ENCODE peak calls at places on chromosomes 1 and 21, in five cellular contexts. K is K562, F is GM12878, R is GM12891, I is H1. A is an unnamed sample.

GRCh38 chr1:93518516-93518915 is 70.6 kb downstream of the FNBP1L start:
- DNase-seq in I (no peak), K (no peak), F (no peak), R (no peak), A (no peak)

GRCh38 chr1:12539705-12540579 is 78.1 kb downstream of the DHRS3 start:
- DNase-seq in F (no peak), R (no peak), I (peak), K (no peak), A (no peak)

GRCh38 chr1:61080408-61081134 is 1.8 kb upstream of the NFIA start:
- DNase-seq in I (no peak), R (no peak), K (no peak), F (no peak), A (no peak)

GRCh38 chr1:113320972-113321680 is 69.2 kb upstream of the MAGI3 start:
- DNase-seq in F (no peak), I (no peak), R (no peak), K (no peak), A (no peak)

GRCh38 chr1:212247179-212247721 is 38.0 kb upstream of the PPP2R5A start:
- DNase-seq in R (no peak), F (no peak), K (peak), I (no peak), A (no peak)

GRCh38 chr1:214638474-214638807 is 35.4 kb downstream of the CENPF start:
- DNase-seq in K (no peak), F (no peak), I (no peak), R (no peak), A (no peak)

GRCh38 chr1:119008483-119009299 is 20.5 kb upstream of the TBX15 start:
- DNase-seq in I (peak), F (peak), R (no peak), K (peak), A (no peak)

GRCh38 chr1:109623601-109624161 is 4.0 kb downstream of the AMPD2 start:
- DNase-seq in F (no peak), R (no peak), K (no peak), I (peak), A (no peak)

GRCh38 chr1:10941891-10942541 is 70.4 kb upstream of the TARDBP start:
- DNase-seq in I (peak), K (peak), F (no peak), R (peak), A (peak)

GRCh38 chr1:3630161-3630611 is 5.4 kb downstream of the TPRG1L start:
- DNase-seq in F (no peak), K (no peak), R (no peak), I (no peak), A (no peak)

GRCh38 chr1:93114403-93114802 is 35.3 kb downstream of the MTF2 start:
- DNase-seq in K (no peak), F (no peak), R (no peak), I (no peak), A (no peak)

GRCh38 chr1:204696606-204697005 is 11.1 kb upstream of the LRRN2 start:
- DNase-seq in R (no peak), I (no peak), K (no peak), F (no peak), A (no peak)

GRCh38 chr1:232012773-232013386 is 386.3 kb downstream of the DISC1 start:
- DNase-seq in K (no peak), F (no peak), R (no peak), I (no peak), A (no peak)

GRCh38 chr1:164587617-164588367 is 28.8 kb downstream of the PBX1 start:
- DNase-seq in I (no peak), F (no peak), R (no peak), K (no peak), A (no peak)

GRCh38 chr1:206686486-206687249 is 2.0 kb downstream of the MAPKAPK2 start:
- DNase-seq in K (no peak), F (no peak), I (no peak), R (peak), A (peak)

GRCh38 chr1:153192697-153193096 is 10.5 kb upstream of the LELP1 start:
- DNase-seq in F (no peak), K (peak), R (no peak), I (peak), A (no peak)

GRCh38 chr21:14943636-14944035 is 121.2 kb downstream of the NRIP1 start:
- DNase-seq in K (no peak), F (no peak), R (no peak), I (no peak), A (no peak)

GRCh38 chr1:169110691-169111447 is 4.4 kb downstream of the ATP1B1 start:
- DNase-seq in K (no peak), I (no peak), R (no peak), F (no peak), A (no peak)

GRCh38 chr1:7680791-7681165 is 90.3 kb upstream of the VAMP3 start:
- DNase-seq in K (no peak), F (no peak), I (peak), R (no peak), A (no peak)

GRCh38 chr1:150257624-150258274 is at the start of gene CA14:
- DNase-seq in R (no peak), I (peak), F (no peak), K (no peak), A (no peak)

GRCh38 chr1:44050261-44050660 is 19.0 kb upstream of the SLC6A9 start:
- DNase-seq in R (no peak), K (no peak), I (no peak), F (no peak), A (no peak)

GRCh38 chr1:193763313-193763712 is 576.9 kb upstream of the B3GALT2 start:
- DNase-seq in R (no peak), I (no peak), K (no peak), F (no peak), A (no peak)

GRCh38 chr1:203522237-203522636 is 28.3 kb downstream of the OPTC start:
- DNase-seq in R (no peak), F (no peak), K (no peak), I (peak), A (no peak)

GRCh38 chr1:10682449-10683365 is 113.7 kb downstream of the CASZ1 start:
- DNase-seq in K (no peak), F (no peak), R (no peak), I (no peak), A (no peak)

GRCh38 chr1:9413143-9413876 is 120.6 kb downstream of the SPSB1 start:
- DNase-seq in R (peak), K (no peak), F (peak), I (peak), A (peak)

GRCh38 chr1:62725255-62725654 is 37.1 kb upstream of the DOCK7 start:
- DNase-seq in R (no peak), K (no peak), F (peak), I (no peak), A (no peak)

GRCh38 chr1:230351516-230351915 is 74.6 kb downstream of the PGBD5 start:
- DNase-seq in F (no peak), K (no peak), R (no peak), I (no peak), A (no peak)

GRCh38 chr1:234542211-234542850 is 63.4 kb upstream of the TARBP1 start:
- DNase-seq in F (no peak), K (no peak), I (no peak), R (no peak), A (no peak)

GRCh38 chr21:41560701-41561158 is 52.8 kb upstream of the TMPRSS2 start:
- DNase-seq in R (no peak), I (no peak), F (no peak), K (no peak), A (no peak)
- TF ChIP-seq POLR2A in R (no peak), I (no peak), F (no peak), K (no peak), A (no peak)

DNA sequence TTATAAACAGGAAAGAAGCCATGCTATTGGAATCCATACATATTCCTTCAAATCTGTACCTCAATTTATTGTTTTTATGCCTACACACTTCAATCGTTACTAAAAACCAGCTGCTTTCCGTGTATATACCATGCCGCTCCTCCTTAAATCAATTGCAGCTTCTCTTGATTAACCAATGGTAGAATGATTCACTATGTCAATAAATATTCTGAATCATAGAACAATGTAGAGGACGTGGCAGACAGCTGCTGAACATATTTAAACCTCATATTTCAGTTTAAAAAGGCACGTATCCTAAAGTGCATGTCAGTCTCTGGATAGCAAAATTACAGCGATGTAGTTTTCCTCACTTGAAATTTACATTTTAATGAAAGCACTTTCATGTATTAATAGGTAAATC is 100.4 kb downstream of the MRPL39 start:
- DNase-seq in K (no peak), I (no peak), F (no peak), R (no peak), A (no peak)
- TF ChIP-seq TAF1 in K (no peak), I (no peak), F (no peak), R (no peak), A (no peak)

GRCh38 chr1:226784081-226785049 is 45.3 kb upstream of the ITPKB start:
- DNase-seq in F (no peak), I (no peak), R (no peak), K (no peak), A (no peak)
- TF ChIP-seq POLR2AphosphoS5 in F (no peak), I (no peak), R (no peak), K (no peak), A (no peak)

GRCh38 chr21:45981154-45981606 is 390 bp upstream of the COL6A1 start:
- DNase-seq in K (peak), R (peak), F (no peak), I (peak), A (peak)
- TF ChIP-seq POLR2A in K (no peak), R (no peak), F (no peak), I (no peak), A (no peak)

DNA sequence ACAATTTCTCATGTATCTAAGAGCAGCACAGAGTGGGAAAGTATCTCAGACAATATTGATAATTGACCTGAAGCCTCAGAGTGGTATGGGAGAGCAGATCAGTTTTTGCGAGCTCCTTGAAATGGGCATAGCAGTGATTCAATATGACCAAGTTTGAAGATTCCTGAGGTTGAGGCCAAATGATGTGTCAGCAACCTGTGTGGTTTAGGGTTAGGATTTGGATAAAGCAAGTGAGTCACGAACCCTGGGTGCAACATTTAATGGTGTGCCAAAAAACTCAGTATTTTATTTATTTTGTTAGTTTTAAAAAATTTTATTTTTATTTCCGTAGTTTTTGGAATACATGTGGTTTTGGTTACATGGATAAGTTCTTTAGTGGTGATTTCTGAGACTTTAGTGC is 92.5 kb upstream of the C21orf91 start:
- DNase-seq in R (no peak), I (no peak), F (no peak), K (no peak), A (no peak)
- TF ChIP-seq TAF1 in R (no peak), I (no peak), F (no peak), K (no peak), A (no peak)

GRCh38 chr1:184627012-184627351 is 127.7 kb downstream of the EDEM3 start:
- DNase-seq in R (no peak), I (no peak), K (no peak), F (no peak), A (no peak)

GRCh38 chr1:184626076-184627011 is 128.3 kb downstream of the EDEM3 start:
- DNase-seq in I (no peak), F (no peak), K (no peak), R (no peak), A (no peak)

GRCh38 chr1:184633785-184634184 is 120.9 kb downstream of the EDEM3 start:
- DNase-seq in K (no peak), R (no peak), F (no peak), I (no peak), A (no peak)

GRCh38 chr1:184632415-184633175 is 122.1 kb downstream of the EDEM3 start:
- DNase-seq in F (no peak), R (no peak), I (no peak), K (no peak), A (no peak)

DNA sequence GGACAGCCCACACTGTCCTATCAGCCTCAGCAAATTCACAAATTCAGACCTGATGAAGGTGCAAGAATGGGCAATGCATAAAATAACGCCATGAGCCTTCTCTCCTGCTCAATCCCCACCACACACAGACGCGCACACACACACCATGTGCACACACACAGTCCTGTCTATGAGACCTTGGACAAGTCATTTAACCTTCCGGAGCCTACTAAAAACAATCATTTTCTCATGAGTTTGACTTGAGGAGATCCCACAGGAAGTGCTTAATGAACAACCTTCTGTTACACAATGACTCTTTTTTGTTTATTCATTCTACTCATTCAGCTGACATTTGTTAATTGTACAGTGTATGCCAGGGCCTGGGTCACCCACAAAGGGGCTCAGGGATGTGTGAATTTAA is 125.4 kb downstream of the EDEM3 start:
- DNase-seq in R (no peak), K (no peak), F (no peak), I (no peak), A (no peak)
- TF ChIP-seq POLR2AphosphoS5 in R (no peak), K (no peak), F (no peak), I (no peak), A (no peak)

GRCh38 chr21:46228345-46229051 is at the start of gene LSS:
- DNase-seq in F (peak), I (peak), R (peak), K (peak), A (peak)
- TF ChIP-seq POLR2A in F (peak), I (no peak), R (no peak), K (no peak), A (peak)

GRCh38 chr1:245797592-245798366 is 643.0 kb downstream of the KIF26B start:
- DNase-seq in K (peak), I (peak), R (no peak), F (no peak), A (no peak)
- TF ChIP-seq TAF1 in K (no peak), I (no peak), R (no peak), F (no peak), A (no peak)

GRCh38 chr1:220046052-220046930 is at the start of gene EPRS1:
- DNase-seq in K (peak), F (peak), R (peak), I (peak), A (peak)
- TF ChIP-seq POLR2AphosphoS5 in K (no peak), F (peak), R (peak), I (peak), A (peak)